ENCODE peak calls at places on chromosome 10, in four cellular contexts. E is GM06990; A is CD8-positive, alpha-beta T cell; U is choroid plexus epithelial cell. T is an unnamed sample.

GRCh38 chr10:12579954-12580858 is 230.9 kb downstream of the CAMK1D start:
- DNase-seq in A (no peak), E (no peak), U (peak), T (no peak)

GRCh38 chr10:75532253-75532924 is 101.0 kb downstream of the LRMDA start:
- DNase-seq in U (peak), A (no peak), E (no peak), T (peak)

GRCh38 chr10:117635851-117636250 is 93.3 kb downstream of the EMX2 start:
- DNase-seq in E (no peak), A (no peak), U (no peak), T (no peak)

GRCh38 chr10:66783296-66783695 is 142.5 kb upstream of the LRRTM3 start:
- DNase-seq in U (no peak), E (no peak), A (no peak), T (no peak)

GRCh38 chr10:5143137-5143536 is 41.8 kb downstream of the AKR1C8 start:
- DNase-seq in E (no peak), U (no peak), A (no peak), T (no peak)

GRCh38 chr10:21281765-21282484 is 243.6 kb downstream of the SKIDA1 start:
- DNase-seq in U (no peak), A (no peak), E (no peak), T (no peak)

GRCh38 chr10:14173706-14174594 is 156.8 kb downstream of the FRMD4A start:
- DNase-seq in E (no peak), A (no peak), U (no peak), T (no peak)

GRCh38 chr10:71621783-71622526 is 97.6 kb downstream of the C10orf105 start:
- DNase-seq in U (peak), E (no peak), A (no peak), T (peak)

GRCh38 chr10:79898597-79899325 is 50.1 kb downstream of the SFTPD start:
- DNase-seq in U (no peak), A (no peak), E (no peak), T (no peak)

GRCh38 chr10:97011397-97011796 is 174.4 kb downstream of the SLIT1 start:
- DNase-seq in A (no peak), E (no peak), U (no peak), T (no peak)

GRCh38 chr10:89946106-89946505 is 244.7 kb downstream of the KIF20B start:
- DNase-seq in E (no peak), U (peak), A (no peak), T (peak)

GRCh38 chr10:124646483-124647352 is 97.5 kb downstream of the FAM53B start:
- DNase-seq in U (peak), E (no peak), A (no peak), T (peak)

GRCh38 chr10:73969224-73969811 is 28.6 kb upstream of the VCL start:
- DNase-seq in U (peak), A (no peak), E (no peak), T (peak)

GRCh38 chr10:63935705-63936104 is 414.5 kb downstream of the REEP3 start:
- DNase-seq in A (no peak), E (no peak), U (peak), T (peak)

GRCh38 chr10:23459323-23459939 is 20.6 kb downstream of the OTUD1 start:
- DNase-seq in A (no peak), U (no peak), E (no peak), T (no peak)

GRCh38 chr10:91582063-91582673 is 50.7 kb downstream of the PPP1R3C start:
- DNase-seq in A (no peak), E (no peak), U (no peak), T (no peak)

GRCh38 chr10:44377651-44378310 is 7.1 kb downstream of the CXCL12 start:
- DNase-seq in U (no peak), E (no peak), A (no peak), T (no peak)

GRCh38 chr10:12689893-12690292 is 311.6 kb downstream of the CCDC3 start:
- DNase-seq in U (no peak), E (no peak), A (no peak), T (no peak)

GRCh38 chr10:29532256-29532878 is 102.4 kb downstream of the SVIL start:
- DNase-seq in E (no peak), A (no peak), U (no peak), T (no peak)

GRCh38 chr10:11521860-11522259 is 89.6 kb downstream of the USP6NL start:
- DNase-seq in U (peak), A (no peak), E (no peak), T (peak)

GRCh38 chr10:110651044-110651958 is 7.2 kb downstream of the RBM20 start:
- DNase-seq in U (peak), A (no peak), E (peak), T (peak)

GRCh38 chr10:63829020-63829419 is 307.8 kb downstream of the REEP3 start:
- DNase-seq in A (no peak), U (peak), E (no peak), T (peak)

GRCh38 chr10:127945335-127945734 is 38.4 kb downstream of the PTPRE start:
- DNase-seq in A (no peak), E (no peak), U (peak), T (peak)

GRCh38 chr10:127944256-127944655 is 37.4 kb downstream of the PTPRE start:
- DNase-seq in A (no peak), U (no peak), E (no peak), T (no peak)

GRCh38 chr10:127940866-127941640 is 34.1 kb downstream of the PTPRE start:
- DNase-seq in E (no peak), U (no peak), A (no peak), T (no peak)

GRCh38 chr10:127943336-127943910 is 36.5 kb downstream of the PTPRE start:
- DNase-seq in U (no peak), A (no peak), E (no peak), T (no peak)

DNA sequence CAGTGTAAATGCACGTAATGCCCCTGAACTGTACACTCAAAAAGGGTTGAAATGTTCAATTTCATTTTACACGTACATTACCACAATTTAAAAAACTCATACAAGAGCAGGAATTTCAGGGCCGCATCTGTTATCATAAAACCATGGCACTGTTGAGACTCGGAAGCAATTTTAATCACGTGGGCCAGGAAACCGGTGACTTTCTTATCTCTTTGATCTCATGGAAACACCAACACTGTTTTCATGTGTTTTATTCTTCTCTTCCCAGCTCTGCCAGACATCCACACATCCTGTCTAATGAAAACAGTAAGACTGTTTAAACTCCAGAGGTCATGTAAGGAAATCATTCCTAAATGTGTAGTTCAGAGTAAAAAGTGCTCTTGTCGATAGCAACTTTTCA is 35.9 kb downstream of the PTPRE start:
- DNase-seq in U (peak), E (no peak), A (no peak), T (no peak)
- TF ChIP-seq CTCF in U (no peak), E (no peak), A (no peak), T (no peak)

GRCh38 chr10:62688971-62689700 is 115.4 kb upstream of the ADO start:
- DNase-seq in A (no peak), U (no peak), E (no peak), T (no peak)

GRCh38 chr10:62681211-62681940 is 123.1 kb upstream of the ADO start:
- DNase-seq in E (peak), U (peak), A (peak), T (no peak)

GRCh38 chr10:62689712-62690111 is 114.8 kb upstream of the ADO start:
- DNase-seq in E (no peak), U (peak), A (no peak), T (no peak)

GRCh38 chr10:62687230-62687748 is 117.2 kb upstream of the ADO start:
- DNase-seq in U (no peak), A (no peak), E (no peak), T (peak)

GRCh38 chr10:62684911-62685310 is 119.6 kb upstream of the ADO start:
- DNase-seq in A (no peak), U (no peak), E (no peak), T (no peak)
- H3K4me3 ChIP-seq in A (no peak), U (no peak), E (no peak), T (no peak)

GRCh38 chr10:47269294-47269693 is 30.7 kb upstream of the GDF10 start:
- DNase-seq in U (peak), E (no peak), A (no peak), T (no peak)
- TF ChIP-seq CTCF in U (peak), E (no peak), A (no peak), T (peak)

GRCh38 chr10:27138277-27138676 is 15.9 kb downstream of the YME1L1 start:
- DNase-seq in U (no peak), A (no peak), E (no peak), T (no peak)
- H3K4me3 ChIP-seq in U (no peak), A (no peak), E (no peak), T (no peak)